ENCODE peak calls at places on chromosomes 5 and 9, in six cellular contexts. Z is adrenal gland; M is lower lobe of right lung; T is CD8-positive, alpha-beta memory T cell; J is brain microvascular endothelial cell; V is GM23338. I is an unnamed sample.

GRCh38 chr5:91595436-91595835 is 212.3 kb upstream of the ARRDC3 start:
- DNase-seq in V (no peak), M (no peak), Z (no peak), T (no peak), J (no peak), I (no peak)

GRCh38 chr9:12723409-12724028 is 30.3 kb downstream of the TYRP1 start:
- DNase-seq in M (no peak), V (peak), Z (no peak), T (no peak), J (no peak), I (no peak)

GRCh38 chr5:161230222-161230621 is 316.3 kb downstream of the GABRB2 start:
- DNase-seq in T (no peak), J (no peak), V (peak), Z (no peak), M (no peak), I (no peak)

GRCh38 chr9:95796029-95796428 is 79.5 kb upstream of the ERCC6L2 start:
- DNase-seq in T (no peak), J (no peak), M (no peak), Z (no peak), V (no peak), I (no peak)

GRCh38 chr5:32066448-32066847 is 107.7 kb downstream of the GOLPH3 start:
- DNase-seq in T (no peak), M (no peak), Z (no peak), J (no peak), V (no peak), I (no peak)

GRCh38 chr9:18238752-18239151 is 235.2 kb upstream of the ADAMTSL1 start:
- DNase-seq in T (no peak), V (no peak), M (no peak), J (peak), Z (no peak), I (no peak)

GRCh38 chr5:17224858-17225436 is 7.5 kb downstream of the BASP1 start:
- DNase-seq in T (no peak), J (peak), V (no peak), M (no peak), Z (no peak), I (no peak)

GRCh38 chr5:149381986-149382338 is 2.9 kb upstream of the IL17B start:
- DNase-seq in V (peak), J (peak), T (peak), M (peak), Z (peak), I (peak)

GRCh38 chr9:22244141-22245011 is 202.2 kb upstream of the DMRTA1 start:
- DNase-seq in J (peak), V (peak), Z (no peak), T (no peak), M (no peak), I (no peak)

GRCh38 chr5:171207256-171207866 is 101.7 kb upstream of the TLX3 start:
- DNase-seq in T (no peak), V (peak), M (no peak), Z (no peak), J (peak), I (no peak)

GRCh38 chr9:7325980-7326379 is 473.6 kb downstream of the DMAC1 start:
- DNase-seq in M (no peak), J (no peak), T (no peak), Z (no peak), V (no peak), I (no peak)

GRCh38 chr5:88883059-88883565 is at the start of gene MEF2C:
- DNase-seq in V (peak), M (peak), Z (peak), T (no peak), J (peak), I (peak)
- H3K27ac ChIP-seq in V (no peak), M (peak), Z (peak), T (peak), J (peak), I (peak)

GRCh38 chr5:61425918-61426317 is 93.9 kb downstream of the ZSWIM6 start:
- DNase-seq in J (no peak), Z (no peak), T (no peak), V (no peak), M (no peak), I (no peak)

GRCh38 chr5:61431923-61432620 is 100.0 kb downstream of the ZSWIM6 start:
- DNase-seq in T (no peak), J (no peak), M (no peak), V (no peak), Z (no peak), I (no peak)

GRCh38 chr5:61435368-61435767 is 103.3 kb downstream of the ZSWIM6 start:
- DNase-seq in Z (no peak), T (no peak), M (no peak), V (no peak), J (no peak), I (no peak)

GRCh38 chr5:61429906-61430305 is 97.8 kb downstream of the ZSWIM6 start:
- DNase-seq in M (no peak), V (no peak), Z (no peak), T (no peak), J (no peak), I (no peak)
- H3K27ac ChIP-seq in M (no peak), V (no peak), Z (no peak), T (no peak), J (no peak), I (peak)

GRCh38 chr9:127458921-127459320 is 7.6 kb downstream of the LRSAM1 start:
- DNase-seq in T (no peak), J (no peak), M (peak), V (no peak), Z (peak), I (no peak)

GRCh38 chr9:127463891-127464290 is 12.6 kb downstream of the LRSAM1 start:
- DNase-seq in V (no peak), T (no peak), J (peak), M (no peak), Z (no peak), I (no peak)

GRCh38 chr9:127467621-127468020 is 16.3 kb downstream of the LRSAM1 start:
- DNase-seq in M (no peak), T (no peak), Z (no peak), V (no peak), J (no peak), I (no peak)

GRCh38 chr9:127463382-127463781 is 12.1 kb downstream of the LRSAM1 start:
- DNase-seq in Z (no peak), J (no peak), V (no peak), M (no peak), T (no peak), I (no peak)
- H3K27ac ChIP-seq in Z (no peak), J (peak), V (no peak), M (no peak), T (no peak), I (no peak)

DNA sequence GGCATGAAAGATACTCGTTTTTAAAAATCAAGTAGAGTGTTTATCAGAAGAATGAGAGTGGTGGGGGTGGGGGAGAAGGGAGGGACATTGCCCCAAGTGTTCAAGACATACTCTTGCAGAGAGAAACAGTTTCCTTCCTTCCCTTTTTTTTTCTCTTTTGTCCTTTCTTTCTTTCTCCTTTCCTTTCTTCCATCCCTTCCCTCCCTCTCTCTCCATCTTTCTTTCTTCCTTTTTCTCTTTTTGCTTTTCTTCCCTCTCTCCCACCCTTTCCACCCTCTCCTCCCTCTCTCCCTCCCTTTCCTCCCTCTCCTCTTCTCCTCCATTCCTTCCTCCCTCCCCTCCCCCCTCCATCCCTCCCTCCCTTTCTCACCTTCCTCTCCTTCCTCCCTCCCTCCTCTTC is 478.3 kb upstream of the EDIL3 start:
- DNase-seq in M (no peak), T (no peak), J (no peak), Z (no peak), V (no peak), I (no peak)
- H3K27ac ChIP-seq in M (no peak), T (no peak), J (no peak), Z (no peak), V (peak), I (no peak)

GRCh38 chr5:6453937-6454560 is 5.4 kb downstream of the UBE2QL1 start:
- DNase-seq in V (no peak), M (no peak), T (no peak), Z (peak), J (no peak), I (no peak)
- H3K27ac ChIP-seq in V (no peak), M (no peak), T (no peak), Z (no peak), J (no peak), I (no peak)

GRCh38 chr5:5633579-5633978 is 211.1 kb downstream of the ICE1 start:
- DNase-seq in V (no peak), J (no peak), T (no peak), M (no peak), Z (no peak), I (no peak)

GRCh38 chr5:5638193-5638592 is 215.7 kb downstream of the ICE1 start:
- DNase-seq in Z (peak), T (no peak), J (no peak), V (no peak), M (no peak), I (no peak)

GRCh38 chr5:5637163-5637562 is 214.7 kb downstream of the ICE1 start:
- DNase-seq in Z (no peak), V (no peak), J (no peak), M (no peak), T (no peak), I (no peak)

GRCh38 chr5:5632678-5633077 is 210.2 kb downstream of the ICE1 start:
- DNase-seq in Z (no peak), M (no peak), V (no peak), J (no peak), T (no peak), I (no peak)

GRCh38 chr5:5634817-5635216 is 212.3 kb downstream of the ICE1 start:
- DNase-seq in T (no peak), J (no peak), V (no peak), Z (no peak), M (no peak), I (no peak)
- H3K27ac ChIP-seq in T (no peak), J (no peak), V (no peak), Z (no peak), M (no peak), I (no peak)

GRCh38 chr9:130862747-130863146 is 27.7 kb downstream of the ABL1 start:
- DNase-seq in V (no peak), M (no peak), Z (peak), T (no peak), J (no peak), I (no peak)
- H3K27ac ChIP-seq in V (peak), M (no peak), Z (no peak), T (no peak), J (peak), I (peak)

DNA sequence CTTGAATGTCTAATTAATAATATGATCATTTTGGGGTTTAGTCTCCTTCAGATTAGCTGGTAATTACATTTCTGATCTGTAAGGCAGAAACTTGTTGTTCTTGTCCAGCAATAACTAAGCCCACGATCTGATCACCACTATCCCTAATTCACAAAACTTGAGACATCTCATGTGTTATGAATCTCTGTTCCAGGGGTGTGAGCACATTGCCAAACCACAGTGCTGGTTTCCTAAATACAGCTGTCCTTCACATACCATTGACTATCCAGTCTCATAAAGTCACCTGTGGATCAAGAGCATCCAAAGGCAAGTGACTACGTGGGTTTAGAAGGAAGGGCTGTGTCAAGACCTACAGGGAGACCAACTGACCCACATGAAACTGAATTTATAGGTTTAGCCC is 134.1 kb upstream of the PRLR start:
- DNase-seq in T (no peak), J (no peak), V (no peak), Z (no peak), M (no peak), I (no peak)
- H3K27ac ChIP-seq in T (no peak), J (no peak), V (no peak), Z (no peak), M (no peak), I (no peak)

DNA sequence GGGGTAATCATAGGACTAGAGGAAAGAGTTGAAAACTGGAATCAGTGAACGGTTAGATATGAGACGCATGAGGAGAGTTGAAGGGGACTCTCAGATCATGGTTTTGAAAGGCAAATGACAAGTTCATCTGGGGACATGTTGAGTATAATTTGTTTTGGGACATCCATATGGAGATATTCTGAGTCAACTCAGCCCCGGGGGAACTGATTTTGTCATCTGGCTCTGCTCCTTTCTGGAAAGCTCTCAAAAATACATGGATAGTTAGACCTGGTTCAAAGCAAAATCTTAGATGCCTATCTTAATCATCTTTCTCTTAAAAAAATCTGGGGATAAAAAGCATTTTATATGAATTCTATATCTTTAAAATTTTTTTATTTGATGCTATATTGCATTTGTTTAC is 161.2 kb downstream of the SNX18 start:
- DNase-seq in Z (no peak), T (no peak), J (no peak), M (no peak), V (no peak), I (no peak)
- H3K27ac ChIP-seq in Z (no peak), T (no peak), J (no peak), M (no peak), V (no peak), I (no peak)

DNA sequence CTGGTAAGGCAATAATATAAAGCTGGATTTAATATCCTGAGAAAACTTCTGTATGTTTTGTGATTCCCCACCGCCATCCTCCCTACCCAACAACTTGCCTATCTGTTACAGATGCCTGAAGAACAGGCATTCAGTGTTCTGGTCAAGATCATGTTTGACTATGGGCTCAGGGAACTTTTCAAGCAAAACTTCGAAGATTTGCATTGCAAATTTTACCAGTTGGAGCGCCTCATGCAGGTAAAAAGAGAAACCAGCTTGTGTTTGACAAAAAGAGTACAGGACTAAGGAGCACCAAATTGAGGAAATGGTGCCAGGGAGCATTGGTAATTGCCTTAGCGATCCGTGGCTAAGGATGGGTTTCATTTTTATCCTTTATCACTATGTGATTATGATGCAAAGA is 40.0 kb downstream of the GPR21 start:
- DNase-seq in M (no peak), T (no peak), V (peak), Z (no peak), J (no peak), I (no peak)
- H3K27ac ChIP-seq in M (peak), T (no peak), V (peak), Z (no peak), J (no peak), I (no peak)

I was measured in substantia nigra.